ENCODE peak calls at places on chromosomes 16 and 17, in nine cellular contexts. U, E, G, O, T, A, H, J and M are unnamed samples.

GRCh38 chr17:2024572-2025219 is 438 bp downstream of the RTN4RL1 start:
- DNase-seq in G (no peak), H (no peak), U (no peak), T (no peak), E (no peak), J (no peak), O (no peak), A (no peak), M (no peak)

GRCh38 chr17:78197147-78197830 is 10.1 kb downstream of the AFMID start:
- DNase-seq in G (peak; percentile 53), A (no peak), J (no peak), E (no peak), T (no peak), U (no peak), H (no peak), O (no peak), M (no peak)

GRCh38 chr16:49580751-49581303 is 207.2 kb downstream of the C16orf78 start:
- DNase-seq in O (no peak), E (no peak), J (no peak), H (no peak), A (no peak), G (no peak), T (no peak), U (no peak), M (no peak)

GRCh38 chr17:49101054-49101534 is 31.5 kb upstream of the B4GALNT2 start:
- DNase-seq in U (no peak), E (no peak), H (peak; percentile 59), G (no peak), O (no peak), T (no peak), J (no peak), A (peak; percentile 96), M (no peak)

GRCh38 chr17:651596-651995 is 63.0 kb downstream of the VPS53 start:
- DNase-seq in T (no peak), U (no peak), G (no peak), E (no peak), J (no peak), H (no peak), O (no peak), A (no peak), M (no peak)

GRCh38 chr17:11351479-11351878 is 110.5 kb downstream of the SHISA6 start:
- DNase-seq in T (no peak), O (no peak), A (no peak), J (no peak), U (no peak), G (no peak), H (no peak), E (no peak), M (no peak)

GRCh38 chr16:16041196-16041892 is 91.9 kb downstream of the ABCC1 start:
- DNase-seq in G (peak; percentile 71), A (no peak), J (no peak), E (no peak), H (no peak), T (no peak), O (no peak), U (no peak), M (no peak)

GRCh38 chr16:11797957-11798299 is 870 bp upstream of the ZC3H7A start:
- DNase-seq in E (no peak), T (no peak), O (no peak), J (peak; percentile 34), U (peak; percentile 35), G (no peak), H (no peak), A (no peak), M (no peak)

GRCh38 chr16:51034481-51035109 is 116.5 kb downstream of the SALL1 start:
- DNase-seq in H (no peak), G (no peak), E (no peak), A (no peak), U (no peak), T (no peak), J (no peak), O (no peak), M (no peak)

GRCh38 chr16:23391381-23392222 is 61.4 kb downstream of the COG7 start:
- DNase-seq in J (no peak), H (no peak), T (no peak), E (peak; percentile 74), U (no peak), G (no peak), A (no peak), O (no peak), M (no peak)

GRCh38 chr16:8572919-8573724 is 17.2 kb downstream of the TMEM114 start:
- DNase-seq in T (no peak), E (no peak), G (peak; percentile 56), U (no peak), H (peak; percentile 65), J (no peak), A (peak; percentile 34), O (no peak), M (no peak)

GRCh38 chr16:8908779-8909468 is 26.8 kb downstream of the LITAFD start:
- DNase-seq in H (no peak), O (no peak), J (no peak), U (no peak), A (peak; percentile 78), G (no peak), T (no peak), E (no peak), M (no peak)

GRCh38 chr17:72175787-72176515 is 55.1 kb downstream of the SOX9 start:
- DNase-seq in J (no peak), G (no peak), O (peak; percentile 30), T (no peak), A (no peak), E (no peak), U (no peak), H (peak; percentile 21), M (no peak)

GRCh38 chr17:74566132-74566753 is 1.1 kb downstream of the CD300H start:
- DNase-seq in A (peak; percentile 26), H (peak; percentile 29), O (no peak), J (peak; percentile 35), U (peak; percentile 65), G (peak; percentile 88), T (no peak), E (no peak), M (peak; percentile 55)

GRCh38 chr17:77324227-77324626 is 183.5 kb downstream of the SEC14L1 start:
- DNase-seq in T (no peak), O (no peak), J (peak; percentile 17), A (no peak), H (no peak), G (peak; percentile 24), U (no peak), E (peak; percentile 41), M (no peak)

GRCh38 chr16:67773569-67774456 is 32.5 kb downstream of the RANBP10 start:
- DNase-seq in G (no peak), A (peak; percentile 26), T (no peak), U (no peak), O (no peak), J (no peak), H (peak; percentile 57), E (no peak), M (no peak)

GRCh38 chr16:50625374-50625773 is 55.7 kb downstream of the SNX20 start:
- DNase-seq in U (no peak), H (no peak), J (no peak), E (no peak), O (no peak), G (no peak), T (no peak), A (no peak), M (no peak)

GRCh38 chr16:10253344-10253855 is 71.2 kb upstream of the GRIN2A start:
- DNase-seq in U (no peak), A (no peak), H (no peak), J (no peak), O (no peak), E (no peak), T (no peak), G (no peak), M (no peak)

GRCh38 chr17:77450742-77451270 is 310.0 kb downstream of the SEC14L1 start:
- DNase-seq in O (no peak), H (no peak), A (no peak), U (no peak), T (no peak), G (no peak), J (no peak), E (no peak), M (no peak)

GRCh38 chr16:3503513-3503912 is 2.7 kb downstream of the CLUAP1 start:
- DNase-seq in J (no peak), A (no peak), T (no peak), U (no peak), O (no peak), G (no peak), H (no peak), E (no peak), M (no peak)

GRCh38 chr16:69852815-69853214 is 90.7 kb downstream of the WWP2 start:
- DNase-seq in T (no peak), J (no peak), O (no peak), A (no peak), H (no peak), E (no peak), G (no peak), U (no peak), M (no peak)

GRCh38 chr17:40843242-40843641 is 20.8 kb upstream of the KRT10 start:
- DNase-seq in T (no peak), U (no peak), O (no peak), A (no peak), J (no peak), E (no peak), G (no peak), H (no peak), M (no peak)

GRCh38 chr17:80101946-80102706 is 745 bp downstream of the GAA start:
- DNase-seq in U (no peak), J (peak; percentile 29), O (no peak), A (peak; percentile 11), T (no peak), G (no peak), H (peak; percentile 10), E (no peak), M (peak; percentile 51)

GRCh38 chr16:72856797-72857196 is 191.1 kb downstream of the ZFHX3 start:
- DNase-seq in A (no peak), T (no peak), H (peak; percentile 41), O (no peak), E (no peak), J (no peak), U (peak; percentile 52), G (peak; percentile 61), M (peak; percentile 53)
- TF ChIP-seq CTCF in A (peak; percentile 51), T (peak; percentile 42), H (peak; percentile 51), O (peak; percentile 11), E (no peak), J (no peak), U (peak; percentile 70), G (peak; percentile 70), M (peak; percentile 47)

GRCh38 chr16:85056211-85056748 is 28.7 kb downstream of the KIAA0513 start:
- DNase-seq in U (peak; percentile 36), O (no peak), H (peak; percentile 30), T (no peak), G (peak; percentile 57), E (no peak), A (peak; percentile 42), J (no peak), M (no peak)
- TF ChIP-seq CTCF in U (peak; percentile 63), O (no peak), H (peak; percentile 53), T (peak; percentile 56), G (peak; percentile 55), E (peak; percentile 41), A (peak; percentile 63), J (peak; percentile 15), M (peak; percentile 40)

GRCh38 chr16:28136751-28137434 is 73.4 kb upstream of the GSG1L start:
- DNase-seq in G (no peak), J (no peak), T (no peak), H (peak; percentile 25), E (no peak), U (no peak), O (no peak), A (peak; percentile 32), M (no peak)
- TF ChIP-seq CTCF in G (no peak), J (no peak), T (no peak), H (peak; percentile 19), E (no peak), U (no peak), O (no peak), A (peak; percentile 39), M (no peak)

GRCh38 chr17:34257299-34257985 is 2.4 kb downstream of the CCL2 start:
- DNase-seq in U (no peak), J (no peak), A (no peak), E (no peak), H (peak; percentile 73), O (no peak), G (no peak), T (no peak), M (no peak)
- TF ChIP-seq CTCF in U (no peak), J (no peak), A (no peak), E (no peak), H (no peak), O (no peak), G (no peak), T (no peak), M (no peak)